ENCODE peak calls at places on chromosomes 2 and 18, in eight cellular contexts. Q is putamen; D is foreskin fibroblast; S is NCI-H1694; F is stimulated activated CD4-positive, alpha-beta T cell treated with anti-CD3 and anti-CD28 coated beads, Interleukin-4, amount 100 ng/mL, for 1 hour; J is NCI-H2081; X is fibroblast of lung; K is cerebellar cortex. E is an unnamed sample.

GRCh38 chr2:143545643-143546275 is 416.5 kb downstream of the ARHGAP15 start:
- DNase-seq in Q (no peak), D (peak), S (no peak), F (no peak), J (peak), X (peak), K (no peak), E (no peak)

GRCh38 chr2:196234672-196235071 is 63.3 kb upstream of the STK17B start:
- DNase-seq in Q (no peak), D (peak), S (no peak), F (peak), J (no peak), X (peak), K (no peak), E (no peak)

GRCh38 chr2:233331536-233331935 is 22.8 kb upstream of the DGKD start:
- DNase-seq in Q (peak), D (no peak), S (no peak), F (peak), J (no peak), X (no peak), K (no peak), E (peak)

GRCh38 chr2:88067189-88067588 is 436 bp upstream of the SMYD1 start:
- DNase-seq in Q (no peak), D (no peak), S (no peak), F (no peak), J (no peak), X (no peak), K (no peak), E (no peak)

GRCh38 chr2:70767094-70767698 is 804 bp downstream of the ADD2 start:
- DNase-seq in Q (no peak), D (no peak), S (peak), F (peak), J (peak), X (no peak), K (peak), E (no peak)

GRCh38 chr2:74119912-74120825 is 27.5 kb downstream of the BOLA3 start:
- DNase-seq in Q (peak), D (peak), S (peak), F (peak), J (peak), X (peak), K (peak), E (peak)

GRCh38 chr2:10457846-10458563 is 9.9 kb upstream of the ODC1 start:
- DNase-seq in Q (no peak), D (peak), S (peak), F (no peak), J (no peak), X (peak), K (no peak), E (no peak)

GRCh38 chr2:27294928-27295327 is 12.7 kb downstream of the TRIM54 start:
- DNase-seq in Q (no peak), D (no peak), S (no peak), F (no peak), J (no peak), X (no peak), K (no peak), E (no peak)

GRCh38 chr18:24530630-24531111 is 70.2 kb downstream of the HRH4 start:
- DNase-seq in Q (peak), D (peak), S (no peak), F (no peak), J (peak), X (peak), K (no peak), E (peak)

GRCh38 chr2:65473045-65473444 is 40.6 kb upstream of the SPRED2 start:
- DNase-seq in Q (no peak), D (no peak), S (no peak), F (no peak), J (no peak), X (no peak), K (no peak), E (no peak)

GRCh38 chr2:65122313-65122712 is 7.6 kb downstream of the RAB1A start:
- DNase-seq in Q (no peak), D (no peak), S (no peak), F (no peak), J (no peak), X (no peak), K (no peak), E (no peak)

GRCh38 chr2:25833566-25833965 is 44.7 kb downstream of the ASXL2 start:
- DNase-seq in Q (no peak), D (no peak), S (no peak), F (no peak), J (no peak), X (peak), K (no peak), E (no peak)

GRCh38 chr2:105317937-105318336 is 11.6 kb downstream of the TGFBRAP1 start:
- DNase-seq in Q (no peak), D (no peak), S (no peak), F (no peak), J (no peak), X (no peak), K (no peak), E (no peak)

GRCh38 chr2:236889081-236889780 is 196.5 kb upstream of the COPS8 start:
- DNase-seq in Q (no peak), D (peak), S (no peak), F (no peak), J (no peak), X (no peak), K (no peak), E (no peak)

GRCh38 chr18:76256897-76257500 is 238.0 kb downstream of the ZNF516 start:
- DNase-seq in Q (peak), D (peak), S (no peak), F (no peak), J (peak), X (peak), K (peak), E (peak)

GRCh38 chr2:227390468-227391256 is 2.9 kb upstream of the SCYGR1 start:
- DNase-seq in Q (no peak), D (no peak), S (no peak), F (no peak), J (no peak), X (no peak), K (no peak), E (no peak)

GRCh38 chr18:26804474-26804873 is 61.0 kb downstream of the AQP4 start:
- DNase-seq in Q (no peak), D (no peak), S (no peak), F (no peak), J (peak), X (no peak), K (no peak), E (peak)

GRCh38 chr2:20882466-20883170 is 59.7 kb upstream of the LDAH start:
- DNase-seq in Q (no peak), D (no peak), S (no peak), F (no peak), J (no peak), X (no peak), K (no peak), E (no peak)

GRCh38 chr18:58953627-58954026 is 89.0 kb downstream of the ZNF532 start:
- DNase-seq in Q (no peak), D (no peak), S (no peak), F (no peak), J (peak), X (no peak), K (no peak), E (no peak)

GRCh38 chr18:56545539-56545938 is 92.9 kb downstream of the TXNL1 start:
- DNase-seq in Q (no peak), D (peak), S (no peak), F (no peak), J (no peak), X (no peak), K (no peak), E (no peak)

GRCh38 chr2:216636570-216637450 is 3.6 kb downstream of the IGFBP2 start:
- DNase-seq in Q (no peak), D (peak), S (no peak), F (no peak), J (peak), X (peak), K (no peak), E (no peak)

GRCh38 chr2:205069928-205070327 is 524.7 kb downstream of the PARD3B start:
- DNase-seq in Q (no peak), D (no peak), S (no peak), F (no peak), J (no peak), X (no peak), K (no peak), E (no peak)

GRCh38 chr2:128317186-128317897 is 1.3 kb downstream of the HS6ST1 start:
- DNase-seq in Q (no peak), D (no peak), S (no peak), F (peak), J (peak), X (no peak), K (no peak), E (no peak)

GRCh38 chr2:206145665-206146064 is 13.6 kb downstream of the NDUFS1 start:
- DNase-seq in Q (no peak), D (no peak), S (no peak), F (no peak), J (no peak), X (no peak), K (no peak), E (no peak)

GRCh38 chr2:154623819-154624218 is 74.7 kb upstream of the KCNJ3 start:
- DNase-seq in Q (peak), D (peak), S (peak), F (no peak), J (peak), X (peak), K (peak), E (peak)